ENCODE peak calls at places on chromosomes 7 and 10, in four cellular contexts. T is thyroid gland, O is gastrocnemius medialis, V is testis. A is an unnamed sample.

GRCh38 chr7:479115-479947 is 40.3 kb downstream of the PDGFA start:
- DNase-seq in T (no peak), O (peak; percentile 25), V (no peak), A (no peak)

GRCh38 chr10:57188846-57189245 is 827.8 kb upstream of the ZWINT start:
- DNase-seq in T (no peak), O (no peak), V (no peak), A (no peak)

GRCh38 chr7:26369519-26370385 is 78.1 kb downstream of the SNX10 start:
- DNase-seq in O (no peak), V (peak; percentile 60), T (peak; percentile 14), A (peak; percentile 50)

GRCh38 chr10:132482090-132482489 is 55.5 kb upstream of the INPP5A start:
- DNase-seq in T (no peak), V (peak; percentile 50), O (no peak), A (peak; percentile 66)

GRCh38 chr7:25982684-25983083 is 169.3 kb upstream of the NFE2L3 start:
- DNase-seq in O (no peak), T (no peak), V (no peak), A (no peak)

GRCh38 chr7:107958764-107959526 is 44.0 kb downstream of the LAMB1 start:
- DNase-seq in T (no peak), V (no peak), O (peak; percentile 24), A (peak; percentile 83)

GRCh38 chr10:86900955-86901354 is 56.5 kb downstream of the MMRN2 start:
- DNase-seq in T (peak; percentile 96), V (peak; percentile 93), O (peak; percentile 81), A (no peak)

GRCh38 chr7:75695036-75695435 is 43.7 kb downstream of the HIP1 start:
- DNase-seq in V (no peak), T (no peak), O (no peak), A (no peak)

GRCh38 chr7:19026888-19027287 is 90.5 kb downstream of the TWIST1 start:
- DNase-seq in O (no peak), V (no peak), T (no peak), A (no peak)

GRCh38 chr7:8035647-8036518 is 67.3 kb downstream of the GLCCI1 start:
- DNase-seq in V (no peak), T (no peak), O (no peak), A (no peak)

GRCh38 chr10:71597821-71598498 is 121.6 kb downstream of the C10orf105 start:
- DNase-seq in V (peak; percentile 34), O (peak; percentile 58), T (no peak), A (peak; percentile 77)

GRCh38 chr7:55505259-55505658 is 67.0 kb downstream of the VOPP1 start:
- DNase-seq in O (no peak), T (no peak), V (no peak), A (no peak)

GRCh38 chr10:79433324-79434222 is 11.9 kb downstream of the ZCCHC24 start:
- DNase-seq in V (no peak), O (no peak), T (peak; percentile 10), A (no peak)

GRCh38 chr7:133703547-133703946 is 423.6 kb upstream of the LRGUK start:
- DNase-seq in O (no peak), V (no peak), T (no peak), A (no peak)

GRCh38 chr10:111338035-111338434 is 261.2 kb downstream of the ADRA2A start:
- DNase-seq in V (no peak), O (no peak), T (no peak), A (no peak)

GRCh38 chr7:100106633-100107032 is 5.2 kb downstream of the AP4M1 start:
- DNase-seq in V (no peak), T (no peak), O (no peak), A (no peak)

GRCh38 chr7:135994466-135995205 is 17.5 kb upstream of the MTPN start:
- DNase-seq in O (no peak), T (no peak), V (no peak), A (no peak)

GRCh38 chr10:72086466-72087391 is 1.6 kb downstream of the SPOCK2 start:
- DNase-seq in O (no peak), T (peak; percentile 12), V (peak; percentile 62), A (peak; percentile 88)

GRCh38 chr7:95560674-95561073 is 35.6 kb downstream of the PDK4 start:
- DNase-seq in V (no peak), T (no peak), O (no peak), A (no peak)

GRCh38 chr7:36601596-36601995 is 122.7 kb downstream of the AOAH start:
- DNase-seq in V (no peak), O (no peak), T (no peak), A (no peak)

GRCh38 chr10:6071181-6072175 is 9.3 kb upstream of the IL2RA start:
- DNase-seq in T (no peak), O (no peak), V (no peak), A (peak; percentile 57)

GRCh38 chr7:99843808-99844207 is 16.0 kb downstream of the CYP3A43 start:
- DNase-seq in O (no peak), T (no peak), V (no peak), A (no peak)

GRCh38 chr7:3217166-3217565 is 83.9 kb upstream of the SDK1 start:
- DNase-seq in T (no peak), O (no peak), V (no peak), A (no peak)

GRCh38 chr10:33236916-33237315 is 97.6 kb downstream of the NRP1 start:
- DNase-seq in T (no peak), V (no peak), O (no peak), A (no peak)

GRCh38 chr10:29804025-29804852 is 169.5 kb upstream of the SVIL start:
- DNase-seq in T (peak; percentile 77), O (peak; percentile 82), V (no peak), A (no peak)

GRCh38 chr7:519974-520458 is 370 bp upstream of the PDGFA start:
- DNase-seq in V (no peak), T (peak; percentile 52), O (no peak), A (no peak)

GRCh38 chr10:25869067-25869591 is 64.9 kb upstream of the MYO3A start:
- DNase-seq in V (no peak), O (no peak), T (no peak), A (no peak)

GRCh38 chr7:138001529-138002095 is at the start of gene CREB3L2:
- DNase-seq in T (peak; percentile 76), V (peak; percentile 61), O (peak; percentile 27), A (peak; percentile 54)

GRCh38 chr10:133277993-133278576 is 1.4 kb upstream of the ADAM8 start:
- DNase-seq in O (no peak), V (no peak), T (no peak), A (no peak)

GRCh38 chr7:80826520-80827237 is 92.2 kb downstream of the SEMA3C start:
- DNase-seq in O (no peak), T (no peak), V (no peak), A (no peak)

GRCh38 chr10:78955206-78955605 is 113.6 kb upstream of the ZMIZ1 start:
- DNase-seq in O (no peak), T (no peak), V (no peak), A (no peak)

GRCh38 chr10:128867819-128868218 is 599.2 kb upstream of the MGMT start:
- DNase-seq in T (no peak), V (no peak), O (no peak), A (peak; percentile 4)

GRCh38 chr10:75335983-75336382 is 65.6 kb downstream of the ZNF503 start:
- DNase-seq in V (no peak), T (no peak), O (no peak), A (no peak)

GRCh38 chr7:29318853-29319718 is 124.5 kb downstream of the CHN2 start:
- DNase-seq in T (no peak), O (no peak), V (no peak), A (no peak)

GRCh38 chr10:111034598-111035310 is 42.1 kb upstream of the ADRA2A start:
- DNase-seq in V (no peak), O (no peak), T (no peak), A (no peak)

GRCh38 chr10:615583-616152 is 73.8 kb downstream of the DIP2C start:
- DNase-seq in O (no peak), T (no peak), V (no peak), A (no peak)

GRCh38 chr10:69687396-69687795 is 57.3 kb downstream of the FAM241B start:
- DNase-seq in O (no peak), T (no peak), V (no peak), A (peak; percentile 66)

GRCh38 chr7:75055830-75056431 is 17.7 kb downstream of the RCC1L start:
- DNase-seq in O (no peak), V (peak; percentile 29), T (no peak), A (no peak)

GRCh38 chr7:130278892-130279690 is 12.4 kb downstream of the CPA2 start:
- DNase-seq in V (no peak), T (no peak), O (no peak), A (no peak)

DNA sequence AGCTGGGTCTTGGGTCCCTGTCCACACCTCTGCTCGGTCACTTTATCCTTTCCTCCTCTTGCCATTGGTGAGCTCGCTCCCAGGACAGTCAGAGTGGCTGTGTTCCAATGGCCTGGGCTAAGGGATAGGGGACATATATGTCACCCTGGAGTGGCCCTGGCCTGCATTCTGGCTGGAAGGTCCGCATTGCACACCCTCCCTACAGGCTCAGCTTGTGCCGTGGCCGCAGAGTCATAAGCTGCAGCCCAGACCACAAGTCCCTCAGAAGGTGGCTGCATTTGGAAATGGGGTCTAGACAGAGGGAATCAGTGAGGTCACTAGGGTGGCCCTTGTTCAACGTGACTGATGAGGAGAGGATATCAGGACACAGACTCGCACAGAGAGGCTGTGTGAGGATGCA is 363.8 kb upstream of the SHH start:
- DNase-seq in O (no peak), V (no peak), T (no peak), A (peak; percentile 50)
- TF ChIP-seq POLR2A in O (no peak), V (no peak), T (no peak), A (no peak)

DNA sequence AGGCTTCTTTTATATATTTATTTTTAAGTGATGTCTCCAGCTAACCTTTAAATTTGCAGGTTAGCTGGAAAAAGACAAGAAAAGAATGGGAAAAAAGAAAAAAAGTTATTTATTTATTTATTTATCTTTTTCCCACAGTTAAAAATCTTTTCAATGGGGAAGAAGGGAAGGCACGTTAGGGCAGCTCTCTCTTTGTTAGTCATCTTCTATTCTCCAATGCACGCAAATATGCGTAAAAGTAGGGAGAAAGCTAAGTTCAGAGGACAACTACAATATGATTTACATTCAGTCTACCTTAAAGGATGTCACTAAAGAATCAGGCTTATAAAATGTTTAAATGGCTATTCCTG is 276 bp upstream of the GPR85 start:
- DNase-seq in T (no peak), V (no peak), O (no peak), A (no peak)
- H3K4me3 ChIP-seq in T (no peak overlapping the region), V (peak overlapping the region; percentile 45), O (peak overlapping the region; percentile 52), A (peak overlapping the region; percentile 32)

GRCh38 chr7:52088008-52088787 is 771.6 kb upstream of the COBL start:
- DNase-seq in V (peak; percentile 40), O (no peak), T (peak; percentile 17), A (no peak)
- TF ChIP-seq CTCF in V (no peak), O (no peak), T (no peak), A (no peak)

GRCh38 chr7:149126662-149127321 is 668 bp upstream of the ZNF425 start:
- DNase-seq in T (peak; percentile 59), V (peak; percentile 58), O (peak; percentile 14), A (peak; percentile 90)
- TF ChIP-seq POLR2A in T (no peak), V (no peak), O (no peak), A (no peak)

GRCh38 chr7:106215868-106216516 is 68.8 kb downstream of the NAMPT start:
- DNase-seq in V (no peak), T (no peak), O (no peak), A (no peak)

GRCh38 chr7:106218546-106218945 is 66.2 kb downstream of the NAMPT start:
- DNase-seq in O (no peak), T (no peak), V (no peak), A (no peak)

GRCh38 chr7:106219170-106219569 is 65.6 kb downstream of the NAMPT start:
- DNase-seq in T (no peak), V (no peak), O (no peak), A (no peak)

GRCh38 chr7:106217089-106217542 is 67.7 kb downstream of the NAMPT start:
- DNase-seq in T (peak; percentile 52), O (peak; percentile 59), V (peak; percentile 65), A (peak; percentile 94)

GRCh38 chr7:106216517-106217088 is 68.2 kb downstream of the NAMPT start:
- DNase-seq in O (peak; percentile 71), V (no peak), T (peak; percentile 30), A (no peak)
- H3K4me3 ChIP-seq in O (peak overlapping the region; percentile 19), V (no peak overlapping the region), T (no peak overlapping the region), A (no peak overlapping the region)

A was measured in lower leg skin.